ENCODE peak calls at places on chromosomes 3 and 15, in nine cellular contexts. S is ascending aorta, W is SJSA1, L is tibial nerve, F is uterus, Q is mesendoderm, G is fibroblast of lung, N is A549, A is mucosa of descending colon. X is an unnamed sample.

GRCh38 chr3:131772278-131772893 is 262.4 kb downstream of the CPNE4 start:
- DNase-seq in S (no peak), W (no peak), L (no peak), F (no peak), Q (no peak), G (no peak), N (no peak), A (no peak), X (no peak)

GRCh38 chr3:133570139-133570936 is 3.1 kb upstream of the CDV3 start:
- DNase-seq in S (no peak), W (peak; percentile 85), L (no peak), F (no peak), Q (peak; percentile 86), G (peak; percentile 57), N (no peak), A (no peak), X (no peak)

GRCh38 chr3:132180337-132180791 is 136.8 kb upstream of the ACP3 start:
- DNase-seq in S (no peak), W (peak; percentile 39), L (no peak), F (no peak), Q (peak; percentile 84), G (peak; percentile 76), N (peak; percentile 29), A (peak; percentile 24), X (no peak)

GRCh38 chr3:147864754-147865354 is 455.7 kb downstream of the ZIC1 start:
- DNase-seq in S (no peak), W (no peak), L (no peak), F (no peak), Q (peak; percentile 65), G (no peak), N (no peak), A (no peak), X (no peak)

GRCh38 chr3:69013256-69014021 is at the start of gene EOGT:
- DNase-seq in S (peak; percentile 67), W (peak; percentile 88), L (peak; percentile 79), F (peak; percentile 93), Q (peak; percentile 88), G (peak; percentile 88), N (peak; percentile 72), A (peak; percentile 95), X (peak; percentile 98)

GRCh38 chr3:67863869-67864268 is 209.5 kb upstream of the SUCLG2 start:
- DNase-seq in S (no peak), W (no peak), L (no peak), F (no peak), Q (peak; percentile 63), G (peak; percentile 2), N (peak; percentile 6), A (peak; percentile 23), X (no peak)

GRCh38 chr3:110521019-110521418 is 550.6 kb upstream of the NECTIN3 start:
- DNase-seq in S (no peak), W (peak; percentile 57), L (no peak), F (no peak), Q (no peak), G (peak; percentile 97), N (peak; percentile 1), A (no peak), X (no peak)

GRCh38 chr3:11591401-11592266 is 52.1 kb downstream of the VGLL4 start:
- DNase-seq in S (no peak), W (peak; percentile 62), L (peak; percentile 51), F (peak; percentile 54), Q (peak; percentile 98), G (peak; percentile 73), N (no peak), A (peak; percentile 31), X (peak; percentile 60)

GRCh38 chr3:192395506-192395905 is 331.8 kb downstream of the FGF12 start:
- DNase-seq in S (no peak), W (no peak), L (no peak), F (no peak), Q (no peak), G (no peak), N (no peak), A (no peak), X (no peak)

GRCh38 chr3:81132995-81133394 is 628.5 kb downstream of the GBE1 start:
- DNase-seq in S (no peak), W (no peak), L (no peak), F (no peak), Q (no peak), G (no peak), N (no peak), A (no peak), X (no peak)

GRCh38 chr15:62766599-62766998 is 275.9 kb upstream of the TPM1 start:
- DNase-seq in S (no peak), W (no peak), L (no peak), F (no peak), Q (no peak), G (no peak), N (no peak), A (no peak), X (no peak)

GRCh38 chr3:11272913-11273574 is 847 bp downstream of the ATG7 start:
- DNase-seq in S (no peak), W (no peak), L (no peak), F (no peak), Q (peak; percentile 6), G (no peak), N (no peak), A (no peak), X (no peak)

GRCh38 chr3:160885791-160886286 is 129.8 kb downstream of the PPM1L start:
- DNase-seq in S (no peak), W (peak; percentile 2), L (peak; percentile 64), F (peak; percentile 74), Q (peak; percentile 74), G (peak; percentile 92), N (no peak), A (peak; percentile 75), X (peak; percentile 65)

GRCh38 chr15:65071381-65071811 is 3.6 kb upstream of the RASL12 start:
- DNase-seq in S (peak; percentile 61), W (no peak), L (no peak), F (peak; percentile 86), Q (no peak), G (no peak), N (no peak), A (no peak), X (no peak)

GRCh38 chr3:13177641-13178040 is 104.4 kb upstream of the IQSEC1 start:
- DNase-seq in S (no peak), W (no peak), L (no peak), F (no peak), Q (no peak), G (no peak), N (no peak), A (no peak), X (no peak)

GRCh38 chr15:68354923-68355322 is 77.0 kb downstream of the ITGA11 start:
- DNase-seq in S (no peak), W (peak; percentile 78), L (no peak), F (peak; percentile 66), Q (peak; percentile 74), G (peak; percentile 76), N (peak; percentile 76), A (no peak), X (no peak)

GRCh38 chr15:81317642-81318017 is 6.3 kb downstream of the STARD5 start:
- DNase-seq in S (no peak), W (no peak), L (no peak), F (no peak), Q (no peak), G (no peak), N (no peak), A (no peak), X (no peak)

GRCh38 chr15:66885281-66885915 is 180.0 kb upstream of the SMAD3 start:
- DNase-seq in S (no peak), W (no peak), L (no peak), F (no peak), Q (no peak), G (no peak), N (no peak), A (no peak), X (no peak)

GRCh38 chr3:13638927-13639326 is 90.0 kb downstream of the FBLN2 start:
- DNase-seq in S (no peak), W (no peak), L (no peak), F (no peak), Q (no peak), G (peak; percentile 20), N (no peak), A (no peak), X (peak; percentile 50)

GRCh38 chr15:48221885-48222284 is 15.8 kb downstream of the SLC12A1 start:
- DNase-seq in S (no peak), W (no peak), L (no peak), F (no peak), Q (no peak), G (no peak), N (no peak), A (no peak), X (no peak)

GRCh38 chr3:181613191-181613590 is 98.5 kb upstream of the SOX2 start:
- DNase-seq in S (no peak), W (no peak), L (no peak), F (no peak), Q (no peak), G (no peak), N (no peak), A (no peak), X (no peak)
- H3K4me1 ChIP-seq in S (no peaks in the 10 kb centered on the region), W (peaks cover 42% of the 10 kb centered on the region), L (peaks cover 13% of the 10 kb centered on the region), F (no peaks in the 10 kb centered on the region), Q (no peaks in the 10 kb centered on the region), G (no peaks in the 10 kb centered on the region), N (no peaks in the 10 kb centered on the region), A (no peaks in the 10 kb centered on the region), X (no peaks in the 10 kb centered on the region)

GRCh38 chr3:16059081-16059537 is 115.4 kb upstream of the GALNT15 start:
- DNase-seq in S (no peak), W (peak; percentile 26), L (no peak), F (no peak), Q (peak; percentile 50), G (no peak), N (no peak), A (no peak), X (no peak)
- H3K4me1 ChIP-seq in S (peaks cover 5% of the 10 kb centered on the region), W (peaks cover 58% of the 10 kb centered on the region), L (peaks cover 90% of the 10 kb centered on the region), F (peaks cover 4% of the 10 kb centered on the region), Q (no peaks in the 10 kb centered on the region), G (peaks cover 30% of the 10 kb centered on the region), N (peaks cover 46% of the 10 kb centered on the region), A (no peaks in the 10 kb centered on the region), X (peaks cover 11% of the 10 kb centered on the region)

GRCh38 chr3:124057453-124057852 is 65.5 kb upstream of the ROPN1 start:
- DNase-seq in S (no peak), W (no peak), L (no peak), F (peak; percentile 62), Q (no peak), G (no peak), N (no peak), A (no peak), X (no peak)

GRCh38 chr3:124064050-124064449 is 72.1 kb upstream of the ROPN1 start:
- DNase-seq in S (no peak), W (no peak), L (no peak), F (no peak), Q (no peak), G (no peak), N (no peak), A (no peak), X (no peak)

GRCh38 chr3:124059580-124059979 is 67.7 kb upstream of the ROPN1 start:
- DNase-seq in S (no peak), W (no peak), L (no peak), F (no peak), Q (no peak), G (peak; percentile 69), N (no peak), A (no peak), X (no peak)

GRCh38 chr3:124063168-124063909 is 71.4 kb upstream of the ROPN1 start:
- DNase-seq in S (no peak), W (no peak), L (no peak), F (no peak), Q (no peak), G (peak; percentile 82), N (no peak), A (no peak), X (no peak)
- H3K4me1 ChIP-seq in S (peaks cover 16% of the 10 kb centered on the region), W (peaks cover 5% of the 10 kb centered on the region), L (no peaks in the 10 kb centered on the region), F (no peaks in the 10 kb centered on the region), Q (no peaks in the 10 kb centered on the region), G (peaks cover 2% of the 10 kb centered on the region), N (no peaks in the 10 kb centered on the region), A (peaks cover 3% of the 10 kb centered on the region), X (peaks cover 7% of the 10 kb centered on the region)

GRCh38 chr15:90932660-90932991 is 277 bp upstream of the HDDC3 start:
- DNase-seq in S (no peak), W (no peak), L (no peak), F (no peak), Q (no peak), G (no peak), N (no peak), A (no peak), X (no peak)
- H3K4me1 ChIP-seq in S (peaks cover 12% of the 10 kb centered on the region), W (peaks cover 38% of the 10 kb centered on the region), L (peaks cover 68% of the 10 kb centered on the region), F (peaks cover 12% of the 10 kb centered on the region), Q (peaks cover 1% of the 10 kb centered on the region), G (peaks cover 21% of the 10 kb centered on the region), N (peaks cover 35% of the 10 kb centered on the region), A (peaks cover 29% of the 10 kb centered on the region), X (peaks cover 82% of the 10 kb centered on the region)